ENCODE peak calls at places on chromosome 13, in six cellular contexts. M is sciatic nerve, F is NCI-H2171 treated with DMSO at 0.1 percent for 48 hours, N is mammary epithelial cell, O is HEK293T, R is NCI-H2081. A is an unnamed sample.

GRCh38 chr13:21979156-21979819 is 308.4 kb downstream of the FGF9 start:
- DNase-seq in M (no peak), R (no peak), F (no peak), O (no peak), N (no peak), A (no peak)

GRCh38 chr13:28320884-28321574 is 173.9 kb downstream of the FLT1 start:
- DNase-seq in F (no peak), M (no peak), O (no peak), N (no peak), R (peak; percentile 7), A (no peak)

GRCh38 chr13:27159806-27160563 is 11.6 kb downstream of the USP12 start:
- DNase-seq in R (no peak), F (no peak), N (no peak), M (no peak), O (no peak), A (no peak)

GRCh38 chr13:100836696-100837095 is 162.1 kb upstream of the TMTC4 start:
- DNase-seq in R (no peak), F (peak; percentile 8), M (no peak), N (peak; percentile 4), O (no peak), A (peak; percentile 46)

GRCh38 chr13:102035969-102036368 is 365.9 kb downstream of the FGF14 start:
- DNase-seq in O (no peak), N (no peak), R (no peak), M (no peak), F (peak; percentile 3), A (no peak)

GRCh38 chr13:50990540-50991506 is 81.2 kb downstream of the RNASEH2B start:
- DNase-seq in O (peak; percentile 20), N (no peak), R (peak; percentile 76), M (peak; percentile 78), F (peak; percentile 53), A (peak; percentile 72)

GRCh38 chr13:70816853-70817252 is 708.6 kb upstream of the KLHL1 start:
- DNase-seq in M (no peak), N (no peak), O (no peak), R (no peak), F (no peak), A (peak; percentile 38)

GRCh38 chr13:96091932-96092253 is 2.0 kb downstream of the HS6ST3 start:
- DNase-seq in N (no peak), O (no peak), M (no peak), R (no peak), F (no peak), A (no peak)

GRCh38 chr13:32134241-32134801 is 102.7 kb downstream of the FRY start:
- DNase-seq in F (no peak), R (no peak), M (no peak), O (no peak), N (peak; percentile 44), A (peak; percentile 30)

GRCh38 chr13:109427695-109428094 is 358.7 kb downstream of the IRS2 start:
- DNase-seq in M (no peak), R (no peak), N (no peak), O (no peak), F (no peak), A (no peak)